ENCODE peak calls at places on chromosomes 16 and 17, in ten cellular contexts. W is HCT116, S is adrenal gland, N is heart left ventricle, Q is esophagus muscularis mucosa, L is stomach, I is testis, P is transverse colon, D is lower leg skin, H is A549. J is an unnamed sample.

GRCh38 chr16:56862776-56863175 is 2.2 kb upstream of the SLC12A3 start:
- DNase-seq in W (no peak), S (no peak), N (no peak), Q (no peak), L (no peak), I (no peak), P (peak), D (no peak), H (no peak), J (no peak)

GRCh38 chr16:22386976-22387375 is 12.6 kb upstream of the CDR2 start:
- DNase-seq in W (no peak), S (no peak), N (no peak), Q (no peak), L (no peak), I (no peak), P (no peak), D (no peak), H (no peak), J (no peak)

GRCh38 chr16:50024207-50024606 is 818 bp upstream of the CNEP1R1 start:
- DNase-seq in W (no peak), S (no peak), N (no peak), Q (no peak), L (no peak), I (peak), P (no peak), D (no peak), H (no peak), J (no peak)

GRCh38 chr16:60031751-60032150 is 1297.6 kb upstream of the GOT2 start:
- DNase-seq in W (no peak), S (no peak), N (no peak), Q (no peak), L (no peak), I (no peak), P (no peak), D (no peak), H (no peak), J (no peak)

GRCh38 chr17:27559996-27560481 is 70.9 kb upstream of the LGALS9 start:
- DNase-seq in W (no peak), S (peak), N (peak), Q (no peak), L (peak), I (no peak), P (peak), D (peak), H (peak), J (no peak)

GRCh38 chr17:28999216-28999615 is 6.6 kb downstream of the SEZ6 start:
- DNase-seq in W (no peak), S (no peak), N (no peak), Q (no peak), L (no peak), I (no peak), P (no peak), D (no peak), H (no peak), J (no peak)

GRCh38 chr17:15456972-15457722 is 10.3 kb downstream of the CDRT4 start:
- DNase-seq in W (no peak), S (no peak), N (peak), Q (no peak), L (no peak), I (peak), P (peak), D (peak), H (no peak), J (no peak)

GRCh38 chr17:16878084-16878483 is 93.8 kb downstream of the TNFRSF13B start:
- DNase-seq in W (no peak), S (no peak), N (no peak), Q (no peak), L (peak), I (no peak), P (no peak), D (no peak), H (no peak), J (no peak)

GRCh38 chr17:80878876-80879722 is 112.5 kb upstream of the CHMP6 start:
- DNase-seq in W (no peak), S (no peak), N (no peak), Q (no peak), L (no peak), I (no peak), P (no peak), D (no peak), H (no peak), J (no peak)

GRCh38 chr16:11094075-11094593 is 149.8 kb downstream of the CLEC16A start:
- DNase-seq in W (peak), S (peak), N (no peak), Q (no peak), L (no peak), I (no peak), P (peak), D (no peak), H (no peak), J (peak)

GRCh38 chr17:77086433-77087010 is 54.2 kb upstream of the SEC14L1 start:
- DNase-seq in W (peak), S (peak), N (peak), Q (peak), L (peak), I (peak), P (peak), D (peak), H (peak), J (peak)

GRCh38 chr16:12459401-12459791 is 344.3 kb downstream of the CPPED1 start:
- DNase-seq in W (no peak), S (peak), N (peak), Q (no peak), L (peak), I (peak), P (peak), D (peak), H (no peak), J (no peak)

GRCh38 chr16:79595916-79596450 is 4.6 kb downstream of the MAF start:
- DNase-seq in W (no peak), S (no peak), N (no peak), Q (no peak), L (no peak), I (peak), P (no peak), D (no peak), H (no peak), J (no peak)

GRCh38 chr17:73191443-73192218 is 1.2 kb upstream of the COG1 start:
- DNase-seq in W (peak), S (peak), N (peak), Q (no peak), L (peak), I (peak), P (peak), D (peak), H (peak), J (peak)

GRCh38 chr17:27504188-27504995 is 48.1 kb downstream of the KSR1 start:
- DNase-seq in W (no peak), S (no peak), N (no peak), Q (no peak), L (no peak), I (no peak), P (no peak), D (no peak), H (no peak), J (no peak)

GRCh38 chr17:39001703-39002637 is 34.8 kb upstream of the FBXO47 start:
- DNase-seq in W (no peak), S (peak), N (peak), Q (peak), L (peak), I (peak), P (peak), D (peak), H (peak), J (peak)

GRCh38 chr17:52383493-52384100 is 225.1 kb upstream of the CA10 start:
- DNase-seq in W (peak), S (peak), N (peak), Q (no peak), L (peak), I (peak), P (peak), D (no peak), H (peak), J (peak)

GRCh38 chr17:34665150-34665802 is 85.9 kb downstream of the TMEM132E start:
- DNase-seq in W (no peak), S (no peak), N (no peak), Q (no peak), L (no peak), I (no peak), P (no peak), D (no peak), H (no peak), J (no peak)

GRCh38 chr17:27783440-27783839 is 16.9 kb downstream of the NOS2 start:
- DNase-seq in W (no peak), S (no peak), N (no peak), Q (no peak), L (no peak), I (no peak), P (no peak), D (no peak), H (no peak), J (no peak)

GRCh38 chr16:72936408-72936807 is 111.5 kb downstream of the ZFHX3 start:
- DNase-seq in W (no peak), S (no peak), N (no peak), Q (no peak), L (no peak), I (no peak), P (no peak), D (no peak), H (no peak), J (no peak)

GRCh38 chr17:18026408-18026776 is 12.6 kb downstream of the ATPAF2 start:
- DNase-seq in W (no peak), S (peak), N (peak), Q (no peak), L (no peak), I (peak), P (no peak), D (no peak), H (no peak), J (no peak)

GRCh38 chr17:82605939-82606600 is 42.2 kb downstream of the WDR45B start:
- DNase-seq in W (no peak), S (no peak), N (no peak), Q (no peak), L (no peak), I (no peak), P (no peak), D (no peak), H (no peak), J (no peak)

GRCh38 chr16:74480150-74481029 is 59.1 kb upstream of the CLEC18B start:
- DNase-seq in W (peak), S (peak), N (peak), Q (no peak), L (peak), I (peak), P (peak), D (peak), H (peak), J (no peak)

GRCh38 chr16:65909310-65910050 is 457.0 kb upstream of the CDH5 start:
- DNase-seq in W (no peak), S (no peak), N (no peak), Q (peak), L (no peak), I (peak), P (no peak), D (peak), H (no peak), J (no peak)

GRCh38 chr16:4383591-4384495 is 12.2 kb downstream of the VASN start:
- DNase-seq in W (no peak), S (no peak), N (no peak), Q (no peak), L (no peak), I (no peak), P (no peak), D (no peak), H (no peak), J (no peak)

GRCh38 chr17:33205552-33205951 is 87.5 kb downstream of the ASIC2 start:
- DNase-seq in W (no peak), S (no peak), N (no peak), Q (no peak), L (no peak), I (no peak), P (no peak), D (no peak), H (no peak), J (no peak)

GRCh38 chr16:23528635-23529016 is 18.3 kb upstream of the GGA2 start:
- DNase-seq in W (no peak), S (no peak), N (no peak), Q (no peak), L (no peak), I (no peak), P (no peak), D (no peak), H (no peak), J (no peak)

GRCh38 chr16:54633943-54634362 is 296.7 kb upstream of the IRX5 start:
- DNase-seq in W (peak), S (peak), N (peak), Q (no peak), L (peak), I (peak), P (no peak), D (no peak), H (peak), J (peak)

GRCh38 chr16:47069291-47069690 is 74.5 kb downstream of the NETO2 start:
- DNase-seq in W (no peak), S (no peak), N (no peak), Q (no peak), L (no peak), I (no peak), P (no peak), D (no peak), H (no peak), J (no peak)

GRCh38 chr17:63946440-63947363 is 14.6 kb upstream of the CD79B start:
- DNase-seq in W (peak), S (peak), N (peak), Q (no peak), L (peak), I (peak), P (peak), D (no peak), H (peak), J (peak)

GRCh38 chr16:19708498-19709205 is 9.4 kb downstream of the KNOP1 start:
- DNase-seq in W (no peak), S (no peak), N (peak), Q (no peak), L (no peak), I (no peak), P (no peak), D (no peak), H (no peak), J (no peak)

GRCh38 chr16:85393674-85394510 is 219.2 kb upstream of the GSE1 start:
- DNase-seq in W (no peak), S (peak), N (peak), Q (no peak), L (peak), I (peak), P (peak), D (no peak), H (peak), J (peak)

GRCh38 chr17:37322106-37322505 is 53.7 kb upstream of the C17orf78 start:
- DNase-seq in W (no peak), S (no peak), N (no peak), Q (no peak), L (no peak), I (no peak), P (no peak), D (no peak), H (no peak), J (no peak)

GRCh38 chr17:28646039-28646754 is 1.2 kb upstream of the BLTP2 start:
- DNase-seq in W (no peak), S (peak), N (no peak), Q (no peak), L (no peak), I (peak), P (peak), D (peak), H (peak), J (no peak)

GRCh38 chr17:61809816-61810392 is 53.4 kb downstream of the BRIP1 start:
- DNase-seq in W (no peak), S (no peak), N (no peak), Q (no peak), L (no peak), I (no peak), P (no peak), D (no peak), H (no peak), J (peak)

GRCh38 chr16:49411121-49411970 is 37.7 kb downstream of the C16orf78 start:
- DNase-seq in W (no peak), S (no peak), N (no peak), Q (no peak), L (no peak), I (no peak), P (no peak), D (no peak), H (no peak), J (no peak)

GRCh38 chr17:75237100-75238014 is 24.0 kb downstream of the GGA3 start:
- DNase-seq in W (no peak), S (no peak), N (no peak), Q (no peak), L (no peak), I (no peak), P (no peak), D (no peak), H (no peak), J (no peak)
- TF ChIP-seq POLR2A in W (no peak), S (no peak), N (no peak), Q (no peak), L (no peak), I (no peak), P (no peak), D (no peak), H (no peak), J (no peak)

GRCh38 chr17:8224891-8225812 is 14.8 kb upstream of the AURKB start:
- DNase-seq in W (no peak), S (peak), N (no peak), Q (no peak), L (no peak), I (no peak), P (no peak), D (no peak), H (no peak), J (no peak)
- TF ChIP-seq POLR2A in W (no peak), S (no peak), N (no peak), Q (no peak), L (no peak), I (no peak), P (no peak), D (no peak), H (no peak), J (no peak)

GRCh38 chr16:68492501-68493411 is 44.4 kb upstream of the SMPD3 start:
- DNase-seq in W (no peak), S (no peak), N (no peak), Q (no peak), L (peak), I (no peak), P (peak), D (no peak), H (no peak), J (no peak)
- TF ChIP-seq POLR2A in W (no peak), S (no peak), N (no peak), Q (no peak), L (no peak), I (no peak), P (no peak), D (no peak), H (no peak), J (no peak)

GRCh38 chr16:68265078-68265925 is 976 bp downstream of the SLC7A6 start:
- DNase-seq in W (peak), S (peak), N (peak), Q (peak), L (peak), I (peak), P (peak), D (peak), H (peak), J (peak)
- TF ChIP-seq POLR2A in W (no peak), S (peak), N (no peak), Q (peak), L (no peak), I (no peak), P (peak), D (no peak), H (peak), J (no peak)

DNA sequence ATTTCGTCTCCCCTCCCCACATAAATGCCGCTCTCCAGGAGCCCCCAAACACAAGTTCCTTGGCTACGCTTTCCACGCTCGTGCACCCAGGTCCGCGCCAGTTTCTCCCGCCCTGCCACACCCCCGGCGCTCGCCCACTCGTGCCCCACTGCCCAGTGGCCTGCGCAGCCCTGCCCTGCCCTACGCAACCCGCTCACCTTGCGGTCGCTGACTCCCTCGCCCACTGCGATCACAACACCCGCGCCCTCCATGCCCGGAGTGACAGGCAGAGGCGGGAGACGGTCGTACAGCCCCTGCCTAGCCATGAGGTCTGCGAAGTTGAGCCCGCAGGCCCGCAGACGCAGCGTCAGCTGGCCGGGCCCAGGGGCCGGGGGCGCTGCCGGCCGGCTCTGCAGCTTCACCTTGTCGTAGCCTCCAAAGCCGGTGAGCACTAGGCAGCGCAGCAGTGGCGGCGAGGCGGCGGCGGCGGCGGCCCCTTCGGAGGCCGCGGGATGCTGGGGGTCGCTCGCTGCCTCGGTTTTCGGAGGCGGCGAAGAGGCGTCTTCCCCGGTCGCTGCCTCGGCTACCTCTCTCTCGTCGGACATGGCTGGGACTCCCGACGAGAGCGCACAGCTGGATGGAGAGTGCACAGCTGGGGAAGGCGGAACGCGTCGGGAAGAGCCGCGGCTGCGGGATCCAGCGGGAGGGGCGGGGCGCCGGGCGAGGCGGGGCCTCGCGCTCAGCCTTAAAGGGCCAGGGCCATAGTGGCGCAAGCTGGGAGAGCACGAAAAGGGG is at the start of gene VAT1:
- DNase-seq in W (peak), S (peak), N (peak), Q (no peak), L (peak), I (peak), P (peak), D (peak), H (peak), J (peak)
- TF ChIP-seq POLR2A in W (no peak), S (peak), N (no peak), Q (peak), L (no peak), I (no peak), P (peak), D (no peak), H (peak), J (no peak)

GRCh38 chr17:49414622-49415350 is at the start of gene PHB1:
- DNase-seq in W (peak), S (peak), N (peak), Q (peak), L (peak), I (peak), P (peak), D (peak), H (peak), J (peak)
- TF ChIP-seq POLR2A in W (peak), S (peak), N (no peak), Q (no peak), L (no peak), I (no peak), P (peak), D (no peak), H (peak), J (peak)

GRCh38 chr17:46026045-46026814 is 27.2 kb downstream of the STH start:
- DNase-seq in W (no peak), S (no peak), N (no peak), Q (no peak), L (no peak), I (no peak), P (peak), D (peak), H (no peak), J (no peak)

GRCh38 chr17:46028374-46028773 is 29.3 kb downstream of the STH start:
- DNase-seq in W (no peak), S (no peak), N (no peak), Q (no peak), L (no peak), I (no peak), P (no peak), D (no peak), H (no peak), J (no peak)

GRCh38 chr17:46028969-46029565 is 30.0 kb downstream of the STH start:
- DNase-seq in W (no peak), S (no peak), N (no peak), Q (no peak), L (no peak), I (no peak), P (no peak), D (no peak), H (no peak), J (no peak)

GRCh38 chr17:46026815-46027125 is 27.7 kb downstream of the STH start:
- DNase-seq in W (no peak), S (no peak), N (no peak), Q (no peak), L (no peak), I (no peak), P (no peak), D (no peak), H (no peak), J (no peak)

GRCh38 chr17:46027326-46028325 is 28.6 kb downstream of the STH start:
- DNase-seq in W (no peak), S (no peak), N (no peak), Q (no peak), L (no peak), I (no peak), P (no peak), D (no peak), H (no peak), J (no peak)
- TF ChIP-seq POLR2A in W (no peak), S (no peak), N (no peak), Q (no peak), L (no peak), I (no peak), P (no peak), D (no peak), H (no peak), J (no peak)

GRCh38 chr17:46995841-46996571 is 17.0 kb upstream of the RPRML start:
- DNase-seq in W (no peak), S (no peak), N (no peak), Q (no peak), L (no peak), I (no peak), P (no peak), D (no peak), H (no peak), J (no peak)

GRCh38 chr17:46994993-46995392 is 15.9 kb upstream of the RPRML start:
- DNase-seq in W (no peak), S (no peak), N (no peak), Q (no peak), L (no peak), I (no peak), P (no peak), D (no peak), H (no peak), J (no peak)

GRCh38 chr17:46989637-46990431 is 10.8 kb upstream of the RPRML start:
- DNase-seq in W (no peak), S (no peak), N (no peak), Q (no peak), L (no peak), I (no peak), P (no peak), D (no peak), H (no peak), J (no peak)

GRCh38 chr17:46986401-46986800 is 7.3 kb upstream of the RPRML start:
- DNase-seq in W (no peak), S (no peak), N (no peak), Q (no peak), L (no peak), I (no peak), P (no peak), D (no peak), H (no peak), J (no peak)

GRCh38 chr17:46991618-46992017 is 12.6 kb upstream of the RPRML start:
- DNase-seq in W (no peak), S (no peak), N (no peak), Q (no peak), L (no peak), I (no peak), P (no peak), D (no peak), H (no peak), J (no peak)
- TF ChIP-seq POLR2A in W (no peak), S (no peak), N (no peak), Q (no peak), L (no peak), I (no peak), P (no peak), D (no peak), H (no peak), J (no peak)

J was measured in erythroblast.